ENCODE peak calls at places on chromosomes 5 and 9, in six cellular contexts. T is RWPE1, Q is cardiac fibroblast, W is astrocyte of the hippocampus, X is sigmoid colon, U is GM23338. V is an unnamed sample.

GRCh38 chr5:178442361-178443256 is 147.6 kb downstream of the COL23A1 start:
- DNase-seq in X (peak; percentile 39), Q (no peak), T (no peak), U (no peak), W (no peak), V (no peak)

GRCh38 chr5:54753034-54753433 is 232.4 kb downstream of the ESM1 start:
- DNase-seq in T (no peak), X (no peak), U (no peak), W (peak; percentile 50), Q (peak; percentile 59), V (peak; percentile 52)

GRCh38 chr9:126127591-126127990 is 199.0 kb upstream of the MVB12B start:
- DNase-seq in X (no peak), W (no peak), U (no peak), Q (no peak), T (no peak), V (no peak)

GRCh38 chr5:155978805-155979204 is 348.2 kb upstream of the SGCD start:
- DNase-seq in U (no peak), Q (no peak), W (no peak), X (no peak), T (no peak), V (no peak)

GRCh38 chr5:71862661-71863060 is 143.6 kb downstream of the CARTPT start:
- DNase-seq in Q (no peak), W (no peak), X (no peak), U (no peak), T (no peak), V (no peak)

GRCh38 chr9:94922691-94923107 is 196.2 kb downstream of the AOPEP start:
- DNase-seq in Q (peak; percentile 81), T (no peak), U (no peak), X (peak; percentile 86), W (no peak), V (no peak)

GRCh38 chr5:141567513-141568117 is 51.2 kb downstream of the DIAPH1 start:
- DNase-seq in Q (peak; percentile 37), U (peak; percentile 65), T (no peak), X (no peak), W (peak; percentile 32), V (peak; percentile 30)

GRCh38 chr9:4334439-4334838 is 34.6 kb upstream of the GLIS3 start:
- DNase-seq in W (peak; percentile 77), Q (peak; percentile 25), X (no peak), T (no peak), U (peak; percentile 71), V (no peak)

GRCh38 chr5:154403776-154404387 is 41.9 kb upstream of the SAP30L start:
- DNase-seq in Q (no peak), W (no peak), T (no peak), U (no peak), X (no peak), V (no peak)

GRCh38 chr5:151605559-151605958 is 14.4 kb upstream of the FAT2 start:
- DNase-seq in U (no peak), X (no peak), Q (no peak), T (no peak), W (no peak), V (no peak)

GRCh38 chr5:147348046-147348445 is 113.2 kb downstream of the STK32A start:
- DNase-seq in X (no peak), U (no peak), Q (peak; percentile 55), W (peak; percentile 22), T (peak; percentile 10), V (no peak)

GRCh38 chr9:6197330-6197729 is 18.3 kb upstream of the IL33 start:
- DNase-seq in Q (peak; percentile 67), X (no peak), U (peak; percentile 75), W (peak; percentile 28), T (no peak), V (no peak)

GRCh38 chr9:133673260-133673658 is 37.1 kb downstream of the DBH start:
- DNase-seq in W (no peak), X (no peak), Q (no peak), T (no peak), U (no peak), V (no peak)

GRCh38 chr5:58085800-58086199 is 374.1 kb downstream of the PLK2 start:
- DNase-seq in T (peak; percentile 80), W (peak; percentile 69), Q (peak; percentile 53), X (no peak), U (no peak), V (peak; percentile 36)

GRCh38 chr5:127923804-127924570 is 159.6 kb upstream of the SLC12A2 start:
- DNase-seq in X (no peak), T (no peak), Q (no peak), U (no peak), W (no peak), V (no peak)

GRCh38 chr5:352639-353598 is 31.4 kb downstream of the AHRR start:
- DNase-seq in Q (no peak), X (no peak), T (no peak), U (peak; percentile 26), W (no peak), V (no peak)

GRCh38 chr5:39980056-39980455 is 555.3 kb upstream of the DAB2 start:
- DNase-seq in U (no peak), T (no peak), X (no peak), Q (peak; percentile 41), W (no peak), V (peak; percentile 21)

GRCh38 chr9:98287383-98287782 is 31.9 kb upstream of the TBC1D2 start:
- DNase-seq in X (no peak), T (peak; percentile 77), Q (no peak), W (no peak), U (peak; percentile 72), V (no peak)

GRCh38 chr9:18256574-18256973 is 217.4 kb upstream of the ADAMTSL1 start:
- DNase-seq in T (no peak), X (no peak), U (peak; percentile 17), W (no peak), Q (peak; percentile 58), V (peak; percentile 70)

GRCh38 chr5:9545301-9545958 is 445 bp downstream of the SEMA5A start:
- DNase-seq in T (no peak), X (peak; percentile 71), Q (no peak), U (peak; percentile 63), W (no peak), V (no peak)

GRCh38 chr9:132238992-132239391 is 77.1 kb downstream of the NTNG2 start:
- DNase-seq in T (no peak), U (no peak), Q (no peak), X (no peak), W (no peak), V (no peak)

GRCh38 chr9:129270903-129271431 is 92.9 kb upstream of the IER5L start:
- DNase-seq in Q (peak; percentile 73), U (no peak), T (no peak), X (no peak), W (peak; percentile 92), V (peak; percentile 81)

GRCh38 chr5:149681252-149681651 is 48.9 kb upstream of the PPARGC1B start:
- DNase-seq in X (no peak), T (no peak), Q (no peak), U (no peak), W (no peak), V (no peak)

GRCh38 chr5:9009931-9010652 is 535.8 kb downstream of the SEMA5A start:
- DNase-seq in X (no peak), W (no peak), Q (peak; percentile 71), U (no peak), T (no peak), V (peak; percentile 77)

GRCh38 chr9:74824654-74825053 is 63.1 kb downstream of the TRPM6 start:
- DNase-seq in W (peak; percentile 7), U (no peak), T (no peak), X (no peak), Q (peak; percentile 90), V (peak; percentile 58)

GRCh38 chr9:80516678-80517077 is 944.9 kb downstream of the TLE4 start:
- DNase-seq in X (no peak), T (no peak), U (no peak), W (no peak), Q (no peak), V (peak; percentile 17)

GRCh38 chr5:149561848-149562247 is 10.6 kb upstream of the CSNK1A1 start:
- DNase-seq in X (no peak), T (peak; percentile 92), Q (peak; percentile 97), W (peak; percentile 91), U (peak; percentile 80), V (peak; percentile 89)

GRCh38 chr5:1762121-1762877 is 37.3 kb downstream of the MRPL36 start:
- DNase-seq in U (no peak), W (no peak), Q (no peak), X (peak; percentile 45), T (no peak), V (no peak)

GRCh38 chr5:2172471-2172870 is 289.7 kb upstream of the IRX4 start:
- DNase-seq in W (no peak), Q (no peak), U (no peak), X (no peak), T (no peak), V (no peak)

GRCh38 chr5:392431-392988 is 50.5 kb upstream of the EXOC3 start:
- DNase-seq in W (peak; percentile 58), X (no peak), T (no peak), Q (peak; percentile 59), U (peak; percentile 47), V (peak; percentile 46)

GRCh38 chr9:107973451-107973850 is 483.9 kb upstream of the KLF4 start:
- DNase-seq in X (no peak), T (no peak), U (no peak), W (no peak), Q (no peak), V (no peak)

GRCh38 chr9:6007770-6008168 is 7.7 kb downstream of the RANBP6 start:
- DNase-seq in U (peak; percentile 89), X (peak; percentile 91), Q (peak; percentile 55), T (peak; percentile 11), W (peak; percentile 90), V (peak; percentile 85)

V was measured in foreskin fibroblast.